ENCODE peak calls at places on chromosome 15, in ten cellular contexts. G, M, C, H, K, J, I, V, W and U are unnamed samples.

GRCh38 chr15:98568382-98569017 is 79.8 kb upstream of the IGF1R start:
- DNase-seq in I (no peak), C (no peak), J (no peak), W (no peak), V (peak; percentile 37), H (peak; percentile 38), G (no peak), K (no peak), M (no peak), U (no peak)

GRCh38 chr15:55360256-55360655 is 41.2 kb downstream of the PIGB start:
- DNase-seq in G (no peak), J (no peak), W (no peak), H (peak; percentile 14), K (no peak), C (no peak), M (no peak), I (no peak), V (no peak), U (no peak)

GRCh38 chr15:70301396-70301795 is 203.7 kb upstream of the TLE3 start:
- DNase-seq in G (no peak), I (no peak), M (no peak), W (no peak), C (no peak), K (no peak), H (no peak), J (no peak), V (no peak), U (no peak)

GRCh38 chr15:101429646-101430045 is 59.9 kb downstream of the PCSK6 start:
- DNase-seq in K (no peak), W (no peak), V (no peak), M (no peak), J (no peak), I (no peak), H (no peak), C (no peak), G (no peak), U (no peak)

GRCh38 chr15:80785335-80785734 is 6.2 kb downstream of the CEMIP start:
- DNase-seq in H (peak; percentile 25), W (no peak), C (no peak), K (no peak), V (no peak), I (no peak), M (no peak), G (no peak), J (no peak), U (no peak)

GRCh38 chr15:35182841-35183479 is 97.9 kb upstream of the NANOGP8 start:
- DNase-seq in J (no peak), C (no peak), M (no peak), H (no peak), W (no peak), V (no peak), I (no peak), G (no peak), K (no peak), U (peak; percentile 90)

GRCh38 chr15:47523669-47524068 is 193.6 kb upstream of the SEMA6D start:
- DNase-seq in M (no peak), H (peak; percentile 72), V (no peak), W (no peak), K (no peak), G (no peak), J (no peak), I (no peak), C (no peak), U (no peak)

GRCh38 chr15:50210462-50211264 is 28.7 kb downstream of the SLC27A2 start:
- DNase-seq in M (no peak), V (no peak), J (no peak), W (peak; percentile 38), C (no peak), G (no peak), I (no peak), K (no peak), H (no peak), U (no peak)

GRCh38 chr15:78396976-78397375 is 41.0 kb upstream of the IREB2 start:
- DNase-seq in G (peak; percentile 38), C (no peak), I (no peak), K (peak; percentile 33), W (no peak), M (no peak), V (peak; percentile 40), H (peak; percentile 93), J (no peak), U (peak; percentile 75)

GRCh38 chr15:60397772-60398445 is at the start of gene ANXA2:
- DNase-seq in I (peak; percentile 91), M (peak; percentile 44), W (peak; percentile 83), K (peak; percentile 90), G (peak; percentile 84), V (peak; percentile 66), C (peak; percentile 90), J (peak; percentile 65), H (peak; percentile 96), U (peak; percentile 79)

GRCh38 chr15:80567721-80568157 is 127.4 kb upstream of the ABHD17C start:
- DNase-seq in G (peak; percentile 89), W (peak; percentile 57), K (peak; percentile 45), J (peak; percentile 3), I (peak; percentile 65), M (peak; percentile 25), C (peak; percentile 46), H (peak; percentile 92), V (peak; percentile 88), U (peak; percentile 87)

GRCh38 chr15:67249830-67250229 is 4.6 kb downstream of the AAGAB start:
- DNase-seq in M (no peak), C (no peak), H (no peak), J (no peak), V (no peak), K (no peak), I (no peak), G (no peak), W (no peak), U (no peak)

GRCh38 chr15:91593653-91594052 is 259.9 kb upstream of the SLCO3A1 start:
- DNase-seq in K (no peak), V (no peak), J (no peak), H (no peak), G (no peak), M (no peak), C (no peak), I (no peak), W (no peak), U (no peak)

GRCh38 chr15:67685008-67685599 is 140.2 kb upstream of the SKOR1 start:
- DNase-seq in V (peak; percentile 55), M (peak; percentile 8), C (no peak), H (peak; percentile 57), I (no peak), J (peak; percentile 5), G (no peak), K (no peak), W (peak; percentile 31), U (peak; percentile 73)

GRCh38 chr15:38687340-38687739 is 122.7 kb upstream of the RASGRP1 start:
- DNase-seq in W (no peak), V (no peak), C (no peak), G (no peak), I (no peak), M (no peak), K (no peak), J (no peak), H (peak; percentile 67), U (no peak)

GRCh38 chr15:76057332-76058000 is 2.3 kb upstream of the TMEM266 start:
- DNase-seq in M (peak; percentile 13), H (peak; percentile 79), J (peak; percentile 30), W (peak; percentile 20), G (peak; percentile 61), V (peak; percentile 62), I (no peak), C (no peak), K (no peak), U (peak; percentile 79)

GRCh38 chr15:39786444-39787056 is 3.9 kb upstream of the FSIP1 start:
- DNase-seq in K (no peak), H (peak; percentile 88), J (peak; percentile 34), C (no peak), M (peak; percentile 59), W (peak; percentile 51), I (no peak), V (peak; percentile 73), G (peak; percentile 21), U (peak; percentile 93)

GRCh38 chr15:55778932-55779331 is 36.0 kb upstream of the PRTG start:
- DNase-seq in M (no peak), V (no peak), H (no peak), W (no peak), C (no peak), G (no peak), I (no peak), J (no peak), K (no peak), U (no peak)

GRCh38 chr15:33461671-33462070 is 150.9 kb downstream of the RYR3 start:
- DNase-seq in I (no peak), G (no peak), K (no peak), V (no peak), J (no peak), M (no peak), H (no peak), C (no peak), W (peak; percentile 32), U (no peak)

GRCh38 chr15:70650567-70650966 is 112.8 kb downstream of the UACA start:
- DNase-seq in V (no peak), W (no peak), C (no peak), I (no peak), M (no peak), H (no peak), J (no peak), K (no peak), G (no peak), U (no peak)

GRCh38 chr15:42332331-42332730 is 27.0 kb upstream of the CAPN3 start:
- DNase-seq in G (no peak), K (no peak), H (peak; percentile 52), I (no peak), W (no peak), M (no peak), V (no peak), C (no peak), J (no peak), U (no peak)

GRCh38 chr15:38398134-38398533 is 55.8 kb upstream of the FAM98B start:
- DNase-seq in V (peak; percentile 42), W (peak; percentile 51), C (no peak), G (no peak), I (no peak), J (no peak), M (no peak), K (peak; percentile 61), H (peak; percentile 57), U (no peak)

GRCh38 chr15:101014921-101015841 is 96.0 kb downstream of the LRRK1 start:
- DNase-seq in G (peak; percentile 92), M (peak; percentile 14), K (peak; percentile 83), H (peak; percentile 84), V (peak; percentile 75), I (peak; percentile 71), C (peak; percentile 75), J (peak; percentile 45), W (peak; percentile 30), U (peak; percentile 91)

GRCh38 chr15:33089165-33089877 is 105.2 kb downstream of the FMN1 start:
- DNase-seq in I (no peak), J (no peak), G (no peak), H (no peak), C (no peak), K (no peak), M (no peak), W (no peak), V (no peak), U (no peak)

GRCh38 chr15:59290311-59291213 is 82.1 kb downstream of the MYO1E start:
- DNase-seq in G (no peak), V (no peak), J (no peak), W (no peak), M (no peak), I (no peak), K (no peak), C (no peak), H (no peak), U (no peak)

GRCh38 chr15:75455982-75456531 is 4.6 kb upstream of the SIN3A start:
- DNase-seq in M (peak; percentile 47), I (no peak), C (no peak), G (peak; percentile 72), H (peak; percentile 70), V (peak; percentile 47), W (peak; percentile 60), K (no peak), J (no peak), U (peak; percentile 71)

GRCh38 chr15:71386005-71386404 is 270.7 kb downstream of the THSD4 start:
- DNase-seq in V (no peak), C (no peak), M (no peak), K (no peak), W (no peak), J (no peak), I (no peak), H (no peak), G (no peak), U (no peak)

GRCh38 chr15:67149859-67150824 is 84.7 kb downstream of the SMAD3 start:
- DNase-seq in M (no peak), V (peak; percentile 64), W (peak; percentile 99), J (no peak), I (peak; percentile 88), K (peak; percentile 85), G (peak; percentile 97), H (peak; percentile 87), C (peak; percentile 67), U (peak; percentile 76)